ENCODE peak calls at places on chromosomes 5 and 9, in five cellular contexts. One of them, this sample, is unnamed.

GRCh38 chr5:54727874-54728273 is 210.3 kb downstream of the SNX18 start:
- DNase-seq in NCI-H748 treated with DMSO at 0.1 percent for 48 hours: no peak
- DNase-seq in GM13976: no peak
- DNase-seq in activated T-cell treated with anti-CD3 and anti-CD28 coated beads, Interleukin-2, amount 50 U/mL, for 1 hour: no peak
- DNase-seq in stimulated activated CD4-positive, alpha-beta T cell treated with anti-CD3 and anti-CD28 coated beads, Interleukin-2, amount 100 ng/mL, for 24 hours: no peak
- DNase-seq in this sample: no peak

GRCh38 chr5:12323637-12324229 is 419.5 kb upstream of the CTNND2 start:
- DNase-seq in NCI-H748 treated with DMSO at 0.1 percent for 48 hours: no peak
- DNase-seq in GM13976: no peak
- DNase-seq in activated T-cell treated with anti-CD3 and anti-CD28 coated beads, Interleukin-2, amount 50 U/mL, for 1 hour: no peak
- DNase-seq in stimulated activated CD4-positive, alpha-beta T cell treated with anti-CD3 and anti-CD28 coated beads, Interleukin-2, amount 100 ng/mL, for 24 hours: no peak
- DNase-seq in this sample: no peak

GRCh38 chr9:93905473-93906133 is 49.6 kb downstream of the BARX1 start:
- DNase-seq in NCI-H748 treated with DMSO at 0.1 percent for 48 hours: no peak
- DNase-seq in GM13976: no peak
- DNase-seq in activated T-cell treated with anti-CD3 and anti-CD28 coated beads, Interleukin-2, amount 50 U/mL, for 1 hour: no peak
- DNase-seq in stimulated activated CD4-positive, alpha-beta T cell treated with anti-CD3 and anti-CD28 coated beads, Interleukin-2, amount 100 ng/mL, for 24 hours: no peak
- DNase-seq in this sample: no peak

GRCh38 chr9:9790216-9790872 is 822.5 kb downstream of the PTPRD start:
- DNase-seq in NCI-H748 treated with DMSO at 0.1 percent for 48 hours: peak
- DNase-seq in GM13976: peak
- DNase-seq in activated T-cell treated with anti-CD3 and anti-CD28 coated beads, Interleukin-2, amount 50 U/mL, for 1 hour: no peak
- DNase-seq in stimulated activated CD4-positive, alpha-beta T cell treated with anti-CD3 and anti-CD28 coated beads, Interleukin-2, amount 100 ng/mL, for 24 hours: no peak
- DNase-seq in this sample: no peak

GRCh38 chr5:142151436-142152382 is 43.1 kb downstream of the NDFIP1 start:
- DNase-seq in NCI-H748 treated with DMSO at 0.1 percent for 48 hours: peak
- DNase-seq in GM13976: peak
- DNase-seq in activated T-cell treated with anti-CD3 and anti-CD28 coated beads, Interleukin-2, amount 50 U/mL, for 1 hour: no peak
- DNase-seq in stimulated activated CD4-positive, alpha-beta T cell treated with anti-CD3 and anti-CD28 coated beads, Interleukin-2, amount 100 ng/mL, for 24 hours: peak
- DNase-seq in this sample: peak

GRCh38 chr9:98375138-98375726 is 119.8 kb upstream of the TBC1D2 start:
- DNase-seq in NCI-H748 treated with DMSO at 0.1 percent for 48 hours: no peak
- DNase-seq in GM13976: no peak
- DNase-seq in activated T-cell treated with anti-CD3 and anti-CD28 coated beads, Interleukin-2, amount 50 U/mL, for 1 hour: no peak
- DNase-seq in stimulated activated CD4-positive, alpha-beta T cell treated with anti-CD3 and anti-CD28 coated beads, Interleukin-2, amount 100 ng/mL, for 24 hours: no peak
- DNase-seq in this sample: no peak

GRCh38 chr5:100270323-100270771 is 264.8 kb upstream of the FAM174A start:
- DNase-seq in NCI-H748 treated with DMSO at 0.1 percent for 48 hours: no peak
- DNase-seq in GM13976: no peak
- DNase-seq in activated T-cell treated with anti-CD3 and anti-CD28 coated beads, Interleukin-2, amount 50 U/mL, for 1 hour: no peak
- DNase-seq in stimulated activated CD4-positive, alpha-beta T cell treated with anti-CD3 and anti-CD28 coated beads, Interleukin-2, amount 100 ng/mL, for 24 hours: no peak
- DNase-seq in this sample: no peak

GRCh38 chr5:40490464-40491083 is 189.1 kb upstream of the PTGER4 start:
- DNase-seq in NCI-H748 treated with DMSO at 0.1 percent for 48 hours: no peak
- DNase-seq in GM13976: peak
- DNase-seq in activated T-cell treated with anti-CD3 and anti-CD28 coated beads, Interleukin-2, amount 50 U/mL, for 1 hour: no peak
- DNase-seq in stimulated activated CD4-positive, alpha-beta T cell treated with anti-CD3 and anti-CD28 coated beads, Interleukin-2, amount 100 ng/mL, for 24 hours: no peak
- DNase-seq in this sample: no peak

GRCh38 chr5:111060169-111060568 is 11.3 kb upstream of the TSLP start:
- DNase-seq in NCI-H748 treated with DMSO at 0.1 percent for 48 hours: no peak
- DNase-seq in GM13976: no peak
- DNase-seq in activated T-cell treated with anti-CD3 and anti-CD28 coated beads, Interleukin-2, amount 50 U/mL, for 1 hour: no peak
- DNase-seq in stimulated activated CD4-positive, alpha-beta T cell treated with anti-CD3 and anti-CD28 coated beads, Interleukin-2, amount 100 ng/mL, for 24 hours: no peak
- DNase-seq in this sample: no peak

GRCh38 chr5:135578685-135579341 is at the start of gene CXCL14:
- DNase-seq in NCI-H748 treated with DMSO at 0.1 percent for 48 hours: no peak
- DNase-seq in GM13976: no peak
- DNase-seq in activated T-cell treated with anti-CD3 and anti-CD28 coated beads, Interleukin-2, amount 50 U/mL, for 1 hour: no peak
- DNase-seq in stimulated activated CD4-positive, alpha-beta T cell treated with anti-CD3 and anti-CD28 coated beads, Interleukin-2, amount 100 ng/mL, for 24 hours: no peak
- DNase-seq in this sample: no peak

GRCh38 chr9:20197976-20198685 is 409.3 kb upstream of the SLC24A2 start:
- DNase-seq in NCI-H748 treated with DMSO at 0.1 percent for 48 hours: no peak
- DNase-seq in GM13976: no peak
- DNase-seq in activated T-cell treated with anti-CD3 and anti-CD28 coated beads, Interleukin-2, amount 50 U/mL, for 1 hour: no peak
- DNase-seq in stimulated activated CD4-positive, alpha-beta T cell treated with anti-CD3 and anti-CD28 coated beads, Interleukin-2, amount 100 ng/mL, for 24 hours: no peak
- DNase-seq in this sample: peak

GRCh38 chr9:99282406-99282805 is 60.3 kb downstream of the SEC61B start:
- DNase-seq in NCI-H748 treated with DMSO at 0.1 percent for 48 hours: no peak
- DNase-seq in GM13976: no peak
- DNase-seq in activated T-cell treated with anti-CD3 and anti-CD28 coated beads, Interleukin-2, amount 50 U/mL, for 1 hour: no peak
- DNase-seq in stimulated activated CD4-positive, alpha-beta T cell treated with anti-CD3 and anti-CD28 coated beads, Interleukin-2, amount 100 ng/mL, for 24 hours: no peak
- DNase-seq in this sample: no peak

GRCh38 chr5:125713406-125713805 is 709.8 kb upstream of the GRAMD2B start:
- DNase-seq in NCI-H748 treated with DMSO at 0.1 percent for 48 hours: no peak
- DNase-seq in GM13976: no peak
- DNase-seq in activated T-cell treated with anti-CD3 and anti-CD28 coated beads, Interleukin-2, amount 50 U/mL, for 1 hour: no peak
- DNase-seq in stimulated activated CD4-positive, alpha-beta T cell treated with anti-CD3 and anti-CD28 coated beads, Interleukin-2, amount 100 ng/mL, for 24 hours: no peak
- DNase-seq in this sample: no peak

GRCh38 chr9:72579190-72579589 is 57.8 kb downstream of the TMC1 start:
- DNase-seq in NCI-H748 treated with DMSO at 0.1 percent for 48 hours: no peak
- DNase-seq in GM13976: no peak
- DNase-seq in activated T-cell treated with anti-CD3 and anti-CD28 coated beads, Interleukin-2, amount 50 U/mL, for 1 hour: no peak
- DNase-seq in stimulated activated CD4-positive, alpha-beta T cell treated with anti-CD3 and anti-CD28 coated beads, Interleukin-2, amount 100 ng/mL, for 24 hours: no peak
- DNase-seq in this sample: peak

GRCh38 chr9:88984543-88984883 is 6.8 kb upstream of the S1PR3 start:
- DNase-seq in NCI-H748 treated with DMSO at 0.1 percent for 48 hours: no peak
- DNase-seq in GM13976: no peak
- DNase-seq in activated T-cell treated with anti-CD3 and anti-CD28 coated beads, Interleukin-2, amount 50 U/mL, for 1 hour: no peak
- DNase-seq in stimulated activated CD4-positive, alpha-beta T cell treated with anti-CD3 and anti-CD28 coated beads, Interleukin-2, amount 100 ng/mL, for 24 hours: no peak
- DNase-seq in this sample: no peak

GRCh38 chr5:35436441-35437057 is 181.1 kb upstream of the SPEF2 start:
- DNase-seq in NCI-H748 treated with DMSO at 0.1 percent for 48 hours: peak
- DNase-seq in GM13976: peak
- DNase-seq in activated T-cell treated with anti-CD3 and anti-CD28 coated beads, Interleukin-2, amount 50 U/mL, for 1 hour: no peak
- DNase-seq in stimulated activated CD4-positive, alpha-beta T cell treated with anti-CD3 and anti-CD28 coated beads, Interleukin-2, amount 100 ng/mL, for 24 hours: no peak
- DNase-seq in this sample: no peak

GRCh38 chr5:5364932-5365331 is 57.5 kb upstream of the ICE1 start:
- DNase-seq in NCI-H748 treated with DMSO at 0.1 percent for 48 hours: no peak
- DNase-seq in GM13976: peak
- DNase-seq in activated T-cell treated with anti-CD3 and anti-CD28 coated beads, Interleukin-2, amount 50 U/mL, for 1 hour: no peak
- DNase-seq in stimulated activated CD4-positive, alpha-beta T cell treated with anti-CD3 and anti-CD28 coated beads, Interleukin-2, amount 100 ng/mL, for 24 hours: no peak
- DNase-seq in this sample: no peak

GRCh38 chr9:137162505-137163100 is 7.2 kb downstream of the LRRC26 start:
- DNase-seq in NCI-H748 treated with DMSO at 0.1 percent for 48 hours: no peak
- DNase-seq in GM13976: no peak
- DNase-seq in activated T-cell treated with anti-CD3 and anti-CD28 coated beads, Interleukin-2, amount 50 U/mL, for 1 hour: peak
- DNase-seq in stimulated activated CD4-positive, alpha-beta T cell treated with anti-CD3 and anti-CD28 coated beads, Interleukin-2, amount 100 ng/mL, for 24 hours: no peak
- DNase-seq in this sample: no peak

GRCh38 chr9:133701321-133701980 is 36.7 kb downstream of the SARDH start:
- DNase-seq in NCI-H748 treated with DMSO at 0.1 percent for 48 hours: no peak
- DNase-seq in GM13976: no peak
- DNase-seq in activated T-cell treated with anti-CD3 and anti-CD28 coated beads, Interleukin-2, amount 50 U/mL, for 1 hour: peak
- DNase-seq in stimulated activated CD4-positive, alpha-beta T cell treated with anti-CD3 and anti-CD28 coated beads, Interleukin-2, amount 100 ng/mL, for 24 hours: peak
- DNase-seq in this sample: no peak

GRCh38 chr9:749712-750111 is 91.8 kb upstream of the DMRT1 start:
- DNase-seq in NCI-H748 treated with DMSO at 0.1 percent for 48 hours: no peak
- DNase-seq in GM13976: no peak
- DNase-seq in activated T-cell treated with anti-CD3 and anti-CD28 coated beads, Interleukin-2, amount 50 U/mL, for 1 hour: no peak
- DNase-seq in stimulated activated CD4-positive, alpha-beta T cell treated with anti-CD3 and anti-CD28 coated beads, Interleukin-2, amount 100 ng/mL, for 24 hours: no peak
- DNase-seq in this sample: peak

GRCh38 chr5:133969654-133970324 is 1.4 kb upstream of the C5orf15 start:
- DNase-seq in NCI-H748 treated with DMSO at 0.1 percent for 48 hours: no peak
- DNase-seq in GM13976: no peak
- DNase-seq in activated T-cell treated with anti-CD3 and anti-CD28 coated beads, Interleukin-2, amount 50 U/mL, for 1 hour: no peak
- DNase-seq in stimulated activated CD4-positive, alpha-beta T cell treated with anti-CD3 and anti-CD28 coated beads, Interleukin-2, amount 100 ng/mL, for 24 hours: no peak
- DNase-seq in this sample: no peak

GRCh38 chr5:153043876-153044275 is 446.6 kb upstream of the GRIA1 start:
- DNase-seq in NCI-H748 treated with DMSO at 0.1 percent for 48 hours: no peak
- DNase-seq in GM13976: no peak
- DNase-seq in activated T-cell treated with anti-CD3 and anti-CD28 coated beads, Interleukin-2, amount 50 U/mL, for 1 hour: no peak
- DNase-seq in stimulated activated CD4-positive, alpha-beta T cell treated with anti-CD3 and anti-CD28 coated beads, Interleukin-2, amount 100 ng/mL, for 24 hours: no peak
- DNase-seq in this sample: no peak

GRCh38 chr9:16282216-16282615 is 588.3 kb downstream of the BNC2 start:
- DNase-seq in NCI-H748 treated with DMSO at 0.1 percent for 48 hours: no peak
- DNase-seq in GM13976: no peak
- DNase-seq in activated T-cell treated with anti-CD3 and anti-CD28 coated beads, Interleukin-2, amount 50 U/mL, for 1 hour: no peak
- DNase-seq in stimulated activated CD4-positive, alpha-beta T cell treated with anti-CD3 and anti-CD28 coated beads, Interleukin-2, amount 100 ng/mL, for 24 hours: no peak
- DNase-seq in this sample: no peak

GRCh38 chr5:92378961-92379611 is 996.0 kb upstream of the ARRDC3 start:
- DNase-seq in NCI-H748 treated with DMSO at 0.1 percent for 48 hours: no peak
- DNase-seq in GM13976: no peak
- DNase-seq in activated T-cell treated with anti-CD3 and anti-CD28 coated beads, Interleukin-2, amount 50 U/mL, for 1 hour: no peak
- DNase-seq in stimulated activated CD4-positive, alpha-beta T cell treated with anti-CD3 and anti-CD28 coated beads, Interleukin-2, amount 100 ng/mL, for 24 hours: no peak
- DNase-seq in this sample: no peak

GRCh38 chr9:74527718-74528117 is 30.6 kb downstream of the RORB start:
- DNase-seq in NCI-H748 treated with DMSO at 0.1 percent for 48 hours: no peak
- DNase-seq in GM13976: no peak
- DNase-seq in activated T-cell treated with anti-CD3 and anti-CD28 coated beads, Interleukin-2, amount 50 U/mL, for 1 hour: no peak
- DNase-seq in stimulated activated CD4-positive, alpha-beta T cell treated with anti-CD3 and anti-CD28 coated beads, Interleukin-2, amount 100 ng/mL, for 24 hours: no peak
- DNase-seq in this sample: no peak

GRCh38 chr9:92154016-92154415 is 38.8 kb upstream of the SPTLC1 start:
- DNase-seq in NCI-H748 treated with DMSO at 0.1 percent for 48 hours: no peak
- DNase-seq in GM13976: no peak
- DNase-seq in activated T-cell treated with anti-CD3 and anti-CD28 coated beads, Interleukin-2, amount 50 U/mL, for 1 hour: no peak
- DNase-seq in stimulated activated CD4-positive, alpha-beta T cell treated with anti-CD3 and anti-CD28 coated beads, Interleukin-2, amount 100 ng/mL, for 24 hours: no peak
- DNase-seq in this sample: no peak

GRCh38 chr9:106921989-106922388 is 59.0 kb downstream of the ZNF462 start:
- DNase-seq in NCI-H748 treated with DMSO at 0.1 percent for 48 hours: no peak
- DNase-seq in GM13976: no peak
- DNase-seq in activated T-cell treated with anti-CD3 and anti-CD28 coated beads, Interleukin-2, amount 50 U/mL, for 1 hour: no peak
- DNase-seq in stimulated activated CD4-positive, alpha-beta T cell treated with anti-CD3 and anti-CD28 coated beads, Interleukin-2, amount 100 ng/mL, for 24 hours: no peak
- DNase-seq in this sample: no peak

GRCh38 chr5:72032769-72033168 is 74.5 kb upstream of the MAP1B start:
- DNase-seq in NCI-H748 treated with DMSO at 0.1 percent for 48 hours: peak
- DNase-seq in GM13976: no peak
- DNase-seq in activated T-cell treated with anti-CD3 and anti-CD28 coated beads, Interleukin-2, amount 50 U/mL, for 1 hour: no peak
- DNase-seq in stimulated activated CD4-positive, alpha-beta T cell treated with anti-CD3 and anti-CD28 coated beads, Interleukin-2, amount 100 ng/mL, for 24 hours: no peak
- DNase-seq in this sample: no peak